ENCODE peak calls at places on chromosomes 2 and 18, in eight cellular contexts. Y is EL; O is activated effector memory CD4-positive, alpha-beta T cell treated with anti-CD3 and anti-CD28 coated beads, Interleukin-2, amount 50 U/mL, for 16 hours; F is iPS-NIHi11; A is activated CD8-positive, alpha-beta memory T cell treated with anti-CD3 and anti-CD28 coated beads, Interleukin-2, amount 50 U/mL, for 4 hours; S is activated naive CD8-positive, alpha-beta T cell treated with anti-CD3 and anti-CD28 coated beads, Interleukin-2, amount 50 U/mL, for 16 hours; W is IMR-90; G is activated CD4-positive, alpha-beta T cell treated with anti-CD3 and anti-CD28 coated beads for 24 hours. L is an unnamed sample.

GRCh38 chr18:44638811-44639210 is 41.9 kb upstream of the SETBP1 start:
- DNase-seq in Y (no peak), S (no peak), F (no peak), O (no peak), G (no peak), W (no peak), A (no peak), L (no peak)

GRCh38 chr2:127225186-127225960 is 5.3 kb upstream of the CYP27C1 start:
- DNase-seq in S (no peak), Y (peak; percentile 60), G (no peak), A (no peak), O (no peak), W (peak; percentile 72), F (no peak), L (no peak)

GRCh38 chr2:164535280-164536025 is 85.8 kb downstream of the GRB14 start:
- DNase-seq in O (no peak), S (no peak), A (no peak), W (no peak), G (no peak), Y (no peak), F (no peak), L (no peak)

GRCh38 chr18:21307578-21307977 is 65.5 kb downstream of the GREB1L start:
- DNase-seq in Y (no peak), G (no peak), A (no peak), W (no peak), O (no peak), S (no peak), F (no peak), L (no peak)

GRCh38 chr2:25323042-25323514 is 18.6 kb downstream of the DNMT3A start:
- DNase-seq in F (peak; percentile 91), S (no peak), G (no peak), W (peak; percentile 45), A (peak; percentile 66), O (peak; percentile 86), Y (peak; percentile 81), L (peak; percentile 85)

GRCh38 chr2:163670929-163671328 is 64.9 kb downstream of the FIGN start:
- DNase-seq in S (no peak), G (no peak), Y (no peak), F (no peak), O (no peak), A (no peak), W (no peak), L (no peak)

GRCh38 chr2:43676322-43677050 is at the start of gene C1GALT1C1L:
- DNase-seq in W (peak; percentile 66), O (peak; percentile 68), G (no peak), S (no peak), Y (peak; percentile 53), F (peak; percentile 11), A (peak; percentile 22), L (no peak)

GRCh38 chr18:2843161-2843560 is 3.6 kb upstream of the EMILIN2 start:
- DNase-seq in S (no peak), O (no peak), G (no peak), A (no peak), F (no peak), W (no peak), Y (no peak), L (no peak)

GRCh38 chr2:219630770-219631405 is 3.5 kb downstream of the SLC4A3 start:
- DNase-seq in A (no peak), Y (no peak), G (no peak), W (no peak), S (no peak), O (peak; percentile 41), F (no peak), L (no peak)

GRCh38 chr18:51070545-51070944 is 40.5 kb downstream of the SMAD4 start:
- DNase-seq in W (peak; percentile 93), Y (peak; percentile 89), G (no peak), A (no peak), F (no peak), O (no peak), S (no peak), L (no peak)

GRCh38 chr2:119106301-119106897 is 52.2 kb downstream of the C1QL2 start:
- DNase-seq in Y (peak; percentile 31), O (no peak), W (peak; percentile 33), S (no peak), G (no peak), A (no peak), F (peak; percentile 66), L (peak; percentile 88)

GRCh38 chr2:232668805-232669444 is 28.2 kb upstream of the GIGYF2 start:
- DNase-seq in S (no peak), Y (peak; percentile 12), O (no peak), A (no peak), G (no peak), W (no peak), F (peak; percentile 57), L (peak; percentile 21)

GRCh38 chr2:110726285-110726684 is 6.1 kb upstream of the ACOXL start:
- DNase-seq in W (no peak), F (no peak), Y (no peak), A (no peak), O (no peak), S (no peak), G (no peak), L (no peak)

GRCh38 chr2:149832256-149832655 is 244.7 kb upstream of the MMADHC start:
- DNase-seq in Y (peak; percentile 5), W (peak; percentile 45), A (no peak), G (no peak), O (no peak), S (no peak), F (no peak), L (no peak)

GRCh38 chr2:217289909-217290283 is 430.0 kb upstream of the TNP1 start:
- DNase-seq in F (peak; percentile 12), O (no peak), W (peak; percentile 69), S (no peak), Y (peak; percentile 68), G (no peak), A (no peak), L (no peak)

L was measured in H1.